ENCODE peak calls at places on chromosomes 6 and 20, in nine cellular contexts. S is choroid plexus epithelial cell; L is ovary; B is stimulated activated naive CD8-positive, alpha-beta T cell treated with anti-CD3 and anti-CD28 coated beads, Interleukin-15, Interleukin-2, amounts not matched to agents 100 U/mL and 50 U/mL, for 24 hours; K is RPMI7951; V is GM23248; R is activated T-cell treated with anti-CD3 and anti-CD28 coated beads, Interleukin-2, amount 50 U/mL, for 24 hours; P is cardiac fibroblast; W is HFF-Myc. X is an unnamed sample.

GRCh38 chr6:28167068-28167467 is 25.4 kb downstream of the ZKSCAN8 start:
- DNase-seq in P (peak), B (no peak), W (peak), L (no peak), R (no peak), V (peak), K (peak), S (peak), X (peak)

GRCh38 chr6:71482742-71483141 is 194.1 kb downstream of the OGFRL1 start:
- DNase-seq in B (no peak), L (no peak), K (peak), S (peak), P (peak), R (no peak), W (no peak), V (peak), X (no peak)

GRCh38 chr20:51569815-51570741 is 27.6 kb upstream of the NFATC2 start:
- DNase-seq in R (no peak), S (peak), B (no peak), P (no peak), W (no peak), V (peak), K (peak), L (no peak), X (peak)

GRCh38 chr20:49508435-49509199 is 26.1 kb upstream of the KCNB1 start:
- DNase-seq in B (no peak), L (no peak), W (peak), R (peak), V (peak), P (peak), K (peak), S (peak), X (peak)

GRCh38 chr20:53522026-53522425 is 71.6 kb downstream of the ZNF217 start:
- DNase-seq in R (no peak), B (no peak), W (no peak), K (no peak), L (no peak), S (no peak), V (no peak), P (no peak), X (no peak)

GRCh38 chr6:116531675-116532570 is 13.6 kb downstream of the TRAPPC3L start:
- DNase-seq in P (peak), S (peak), K (peak), L (peak), B (peak), V (peak), W (no peak), R (peak), X (peak)

GRCh38 chr6:21163110-21163837 is 430.3 kb upstream of the SOX4 start:
- DNase-seq in L (no peak), R (no peak), S (peak), K (peak), B (no peak), W (no peak), V (peak), P (peak), X (peak)

GRCh38 chr6:136873733-136874132 is 48.4 kb upstream of the SLC35D3 start:
- DNase-seq in B (no peak), P (peak), K (peak), S (peak), V (peak), W (no peak), R (no peak), L (no peak), X (no peak)

GRCh38 chr6:75830959-75831885 is 82.2 kb downstream of the MYO6 start:
- DNase-seq in R (no peak), L (no peak), B (peak), P (peak), W (no peak), K (peak), V (peak), S (peak), X (peak)

GRCh38 chr20:6692566-6693168 is 74.8 kb upstream of the BMP2 start:
- DNase-seq in L (no peak), R (no peak), P (no peak), S (no peak), W (no peak), B (no peak), K (peak), V (no peak), X (peak)

GRCh38 chr20:56735087-56735642 is 106.1 kb downstream of the TFAP2C start:
- DNase-seq in S (no peak), R (no peak), L (no peak), B (no peak), W (no peak), V (no peak), P (no peak), K (no peak), X (no peak)

X was measured in mesenchymal stem cell.